ENCODE peak calls at places on chromosome 1, in five cellular contexts. D is H1, E is GM12878, P is HepG2, A is HCT116. K is an unnamed sample.

GRCh38 chr1:160097196-160097910 is 1.1 kb downstream of the IGSF8 start:
- DNase-seq in E (no peak), P (no peak), D (no peak), A (no peak), K (no peak)

GRCh38 chr1:6475381-6476133 is 9.6 kb upstream of the TNFRSF25 start:
- DNase-seq in D (peak), A (no peak), P (no peak), E (no peak), K (no peak)

GRCh38 chr1:79283451-79283850 is 276.9 kb upstream of the ADGRL4 start:
- DNase-seq in A (no peak), P (no peak), E (no peak), D (no peak), K (no peak)

GRCh38 chr1:165897326-165898303 is 70.2 kb downstream of the UCK2 start:
- DNase-seq in P (no peak), D (no peak), E (no peak), A (no peak), K (no peak)

GRCh38 chr1:102535829-102536505 is 539.2 kb upstream of the OLFM3 start:
- DNase-seq in A (no peak), P (no peak), E (no peak), D (no peak), K (no peak)

GRCh38 chr1:55702064-55702463 is 486.9 kb upstream of the USP24 start:
- DNase-seq in P (peak), D (no peak), A (peak), E (no peak), K (no peak)

GRCh38 chr1:180042994-180043622 is 88.5 kb downstream of the CEP350 start:
- DNase-seq in E (no peak), P (no peak), A (no peak), D (no peak), K (no peak)

GRCh38 chr1:54791880-54792522 is 9.1 kb downstream of the TTC22 start:
- DNase-seq in E (no peak), D (peak), A (peak), P (peak), K (peak)

GRCh38 chr1:228837817-228838716 is 102.8 kb downstream of the RHOU start:
- DNase-seq in E (no peak), P (peak), A (peak), D (peak), K (no peak)

GRCh38 chr1:214549604-214550338 is 1.6 kb downstream of the PTPN14 start:
- DNase-seq in D (no peak), E (no peak), P (no peak), A (no peak), K (peak)

GRCh38 chr1:40308036-40308727 is 8.9 kb downstream of the COL9A2 start:
- DNase-seq in E (no peak), P (no peak), A (no peak), D (no peak), K (no peak)

GRCh38 chr1:41641483-41641829 is 157.0 kb upstream of the EDN2 start:
- DNase-seq in A (no peak), D (no peak), P (no peak), E (peak), K (no peak)

GRCh38 chr1:173064011-173064410 is 13.3 kb upstream of the TNFSF18 start:
- DNase-seq in P (no peak), D (no peak), E (no peak), A (no peak), K (no peak)

GRCh38 chr1:234605983-234606730 is 3.8 kb downstream of the IRF2BP2 start:
- DNase-seq in D (no peak), E (no peak), A (no peak), P (peak), K (no peak)

GRCh38 chr1:93672069-93672468 is 9.6 kb downstream of the BCAR3 start:
- DNase-seq in D (no peak), P (no peak), A (no peak), E (no peak), K (no peak)

GRCh38 chr1:93669369-93669768 is 12.3 kb downstream of the BCAR3 start:
- DNase-seq in D (no peak), E (no peak), P (no peak), A (no peak), K (no peak)

GRCh38 chr1:93668951-93669350 is 12.7 kb downstream of the BCAR3 start:
- DNase-seq in P (no peak), A (no peak), D (no peak), E (no peak), K (no peak)

GRCh38 chr1:93671090-93671743 is 10.4 kb downstream of the BCAR3 start:
- DNase-seq in A (no peak), E (no peak), D (no peak), P (peak), K (no peak)

GRCh38 chr1:93670141-93670540 is 11.5 kb downstream of the BCAR3 start:
- DNase-seq in E (no peak), A (peak), D (no peak), P (no peak), K (no peak)
- TF ChIP-seq ZNF274 in E (no peak), A (no peak), D (no peak), P (no peak), K (no peak)

DNA sequence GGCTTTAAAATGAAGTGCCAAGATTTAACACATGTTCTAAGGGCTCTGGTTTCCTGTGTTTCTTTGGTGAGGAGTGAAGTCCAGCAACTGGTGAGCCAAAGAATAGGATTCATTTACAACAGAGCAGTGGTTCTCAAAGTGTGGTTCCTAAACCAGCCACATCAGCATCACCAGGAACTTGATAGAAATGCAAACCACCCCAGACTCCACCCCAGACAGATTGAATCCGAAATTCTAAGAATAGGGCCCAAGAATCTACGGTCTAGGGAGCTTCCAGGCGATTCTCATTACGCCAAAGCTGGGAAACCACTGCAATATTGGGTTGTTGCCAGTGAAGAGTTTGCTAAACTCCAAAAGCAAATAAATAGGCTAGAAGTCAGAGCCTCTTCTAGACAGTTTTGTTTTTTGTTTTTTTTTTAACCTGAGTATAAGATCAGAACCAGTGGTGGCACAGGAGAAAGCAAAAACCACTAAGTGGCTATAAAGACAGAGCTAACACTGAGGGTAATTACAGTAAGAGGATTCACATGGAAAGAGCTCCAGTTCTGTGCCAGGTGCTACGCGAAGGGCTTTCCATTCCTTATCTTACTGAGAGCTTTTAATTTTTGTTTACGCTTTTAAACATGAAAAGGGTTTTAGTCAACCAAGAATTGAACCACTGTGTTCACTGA is 42.5 kb upstream of the FMO2 start:
- DNase-seq in P (no peak), D (no peak), A (no peak), E (no peak), K (no peak)
- H3K4me3 ChIP-seq in P (no peak), D (no peak), A (no peak), E (no peak), K (no peak)

GRCh38 chr1:203559523-203559922 is 65.6 kb downstream of the OPTC start:
- DNase-seq in A (no peak), D (no peak), E (no peak), P (no peak), K (no peak)
- TF ChIP-seq ZNF274 in A (no peak), D (no peak), E (no peak), P (no peak), K (no peak)

DNA sequence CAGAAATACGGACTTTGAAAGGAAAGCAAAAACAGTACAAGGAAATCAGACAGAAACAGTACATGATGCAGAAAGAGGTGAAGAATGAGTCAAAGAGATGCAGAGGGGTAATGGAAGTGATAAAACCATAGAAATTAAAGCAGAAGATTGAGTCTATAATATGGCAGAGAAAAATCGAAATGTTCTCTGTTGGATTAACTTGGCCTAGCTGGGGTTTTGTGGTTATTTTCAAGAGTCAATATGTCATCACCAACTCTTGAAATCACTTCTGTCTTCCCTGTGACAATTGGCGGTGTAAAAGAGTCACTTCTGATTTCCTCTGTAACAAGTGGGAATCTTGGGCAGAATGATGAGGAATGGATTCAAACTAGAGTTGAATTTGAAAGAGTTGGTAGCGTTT is 7.4 kb downstream of the YTHDF2 start:
- DNase-seq in A (no peak), P (no peak), D (no peak), E (no peak), K (no peak)
- H3K4me3 ChIP-seq in A (no peak), P (no peak), D (no peak), E (peak), K (no peak)

DNA sequence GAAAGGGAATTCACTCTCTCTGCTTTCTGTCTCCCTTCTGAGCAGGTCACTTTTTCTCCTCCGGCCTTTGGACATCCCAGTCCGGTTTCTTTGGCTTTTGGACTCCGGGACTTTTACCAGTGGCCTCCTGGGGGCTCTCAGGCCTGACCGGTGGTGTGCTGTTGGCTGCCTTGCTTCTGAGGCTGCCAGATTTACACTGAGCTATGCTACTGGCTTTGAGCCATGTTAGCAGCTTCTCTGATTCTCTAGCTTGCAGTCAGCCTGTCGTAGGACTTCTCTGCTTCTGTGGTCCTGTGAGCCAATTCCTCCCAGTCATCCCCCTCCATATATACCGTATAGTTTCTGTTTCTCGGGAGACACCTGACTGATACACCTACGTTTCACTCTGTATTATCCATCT is 178.3 kb downstream of the RYR2 start:
- DNase-seq in E (no peak), D (no peak), P (no peak), A (no peak), K (no peak)
- TF ChIP-seq ZNF274 in E (no peak), D (no peak), P (no peak), A (no peak), K (no peak)

K was measured in NT2/D1.